ENCODE peak calls at places on chromosomes 4 and X, in five cellular contexts. U is GM20000, M is HFFc6, Z is MCF 10A, E is A549. C is an unnamed sample.

GRCh38 chr4:107034982-107035710 is 967 bp downstream of the DKK2 start:
- DNase-seq in U (no peak), M (no peak), Z (no peak), E (no peak), C (no peak)

GRCh38 chr4:161829631-161830030 is 334.2 kb downstream of the FSTL5 start:
- DNase-seq in U (no peak), M (no peak), Z (no peak), E (no peak), C (no peak)

GRCh38 chrX:39437670-39438441 is 636.6 kb downstream of the MID1IP1 start:
- DNase-seq in U (no peak), M (no peak), Z (no peak), E (no peak), C (no peak)

GRCh38 chr4:71304289-71304850 is 34.5 kb upstream of the SLC4A4 start:
- DNase-seq in U (no peak), M (peak), Z (peak), E (no peak), C (no peak)

GRCh38 chrX:155389634-155390033 is 7.7 kb downstream of the F8A2 start:
- DNase-seq in U (no peak), M (no peak), Z (no peak), E (no peak), C (no peak)

GRCh38 chr4:75056277-75056676 is 123.4 kb downstream of the PARM1 start:
- DNase-seq in U (no peak), M (no peak), Z (no peak), E (no peak), C (no peak)

GRCh38 chrX:57447856-57448255 is 144.0 kb upstream of the ZXDB start:
- DNase-seq in U (no peak), M (no peak), Z (peak), E (no peak), C (no peak)

GRCh38 chr4:1249148-1249730 is 309 bp upstream of the CTBP1 start:
- DNase-seq in U (peak), M (peak), Z (peak), E (peak), C (peak)

GRCh38 chrX:70046978-70047377 is 2.8 kb downstream of the AWAT2 start:
- DNase-seq in U (no peak), M (no peak), Z (peak), E (no peak), C (no peak)

GRCh38 chrX:106933538-106933961 is 13.3 kb downstream of the CLDN2 start:
- DNase-seq in U (no peak), M (no peak), Z (no peak), E (peak), C (no peak)

GRCh38 chr4:124322234-124322831 is 390.2 kb downstream of the ANKRD50 start:
- DNase-seq in U (peak), M (peak), Z (peak), E (peak), C (no peak)

GRCh38 chr4:99087887-99088484 is 602 bp downstream of the ADH5 start:
- DNase-seq in U (peak), M (peak), Z (peak), E (peak), C (no peak)

GRCh38 chrX:103396186-103396585 is 19.8 kb downstream of the BEX3 start:
- DNase-seq in U (no peak), M (peak), Z (peak), E (no peak), C (no peak)

GRCh38 chrX:152638443-152638904 is 779 bp downstream of the GABRQ start:
- DNase-seq in U (no peak), M (no peak), Z (no peak), E (no peak), C (no peak)

GRCh38 chr4:170040031-170040680 is 14.0 kb upstream of the MFAP3L start:
- DNase-seq in U (no peak), M (no peak), Z (no peak), E (no peak), C (no peak)

GRCh38 chrX:96770315-96770714 is 85.7 kb downstream of the DIAPH2 start:
- DNase-seq in U (peak), M (peak), Z (peak), E (peak), C (no peak)

GRCh38 chrX:1434871-1435240 is 17.9 kb downstream of the ASMTL start:
- DNase-seq in U (no peak), M (no peak), Z (no peak), E (no peak), C (peak)

GRCh38 chr4:188714907-188715306 is 575.7 kb downstream of the TRIML1 start:
- DNase-seq in U (no peak), M (no peak), Z (peak), E (no peak), C (no peak)

DNA sequence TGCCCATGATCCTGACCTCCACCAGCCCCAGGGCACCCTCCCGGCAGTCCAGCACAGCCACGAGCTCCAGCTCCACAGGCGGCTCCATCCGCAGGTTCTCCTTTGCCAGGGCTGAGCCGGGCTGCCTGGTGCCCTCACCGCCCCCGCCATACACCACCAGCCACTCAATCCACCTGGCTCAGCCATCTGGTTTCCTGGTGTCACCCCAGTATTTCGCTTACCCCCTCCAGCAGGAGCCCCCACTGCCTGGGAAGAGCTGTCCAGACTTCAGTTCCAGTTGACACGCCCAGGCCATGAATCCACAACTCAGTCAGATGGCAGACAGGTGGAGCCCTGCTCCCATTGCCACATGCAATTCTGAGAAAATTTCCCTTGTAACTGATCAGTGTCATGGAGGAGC is 3.9 kb downstream of the SHISA3 start:
- DNase-seq in U (no peak), M (no peak), Z (peak), E (no peak), C (no peak)
- TF ChIP-seq CTCF in U (no peak), M (no peak), Z (no peak), E (no peak), C (no peak)

GRCh38 chr4:3047464-3048286 is 26.7 kb downstream of the HTT-AS start:
- DNase-seq in U (peak), M (peak), Z (peak), E (peak), C (peak)
- TF ChIP-seq CTCF in U (peak), M (peak), Z (peak), E (peak), C (peak)

DNA sequence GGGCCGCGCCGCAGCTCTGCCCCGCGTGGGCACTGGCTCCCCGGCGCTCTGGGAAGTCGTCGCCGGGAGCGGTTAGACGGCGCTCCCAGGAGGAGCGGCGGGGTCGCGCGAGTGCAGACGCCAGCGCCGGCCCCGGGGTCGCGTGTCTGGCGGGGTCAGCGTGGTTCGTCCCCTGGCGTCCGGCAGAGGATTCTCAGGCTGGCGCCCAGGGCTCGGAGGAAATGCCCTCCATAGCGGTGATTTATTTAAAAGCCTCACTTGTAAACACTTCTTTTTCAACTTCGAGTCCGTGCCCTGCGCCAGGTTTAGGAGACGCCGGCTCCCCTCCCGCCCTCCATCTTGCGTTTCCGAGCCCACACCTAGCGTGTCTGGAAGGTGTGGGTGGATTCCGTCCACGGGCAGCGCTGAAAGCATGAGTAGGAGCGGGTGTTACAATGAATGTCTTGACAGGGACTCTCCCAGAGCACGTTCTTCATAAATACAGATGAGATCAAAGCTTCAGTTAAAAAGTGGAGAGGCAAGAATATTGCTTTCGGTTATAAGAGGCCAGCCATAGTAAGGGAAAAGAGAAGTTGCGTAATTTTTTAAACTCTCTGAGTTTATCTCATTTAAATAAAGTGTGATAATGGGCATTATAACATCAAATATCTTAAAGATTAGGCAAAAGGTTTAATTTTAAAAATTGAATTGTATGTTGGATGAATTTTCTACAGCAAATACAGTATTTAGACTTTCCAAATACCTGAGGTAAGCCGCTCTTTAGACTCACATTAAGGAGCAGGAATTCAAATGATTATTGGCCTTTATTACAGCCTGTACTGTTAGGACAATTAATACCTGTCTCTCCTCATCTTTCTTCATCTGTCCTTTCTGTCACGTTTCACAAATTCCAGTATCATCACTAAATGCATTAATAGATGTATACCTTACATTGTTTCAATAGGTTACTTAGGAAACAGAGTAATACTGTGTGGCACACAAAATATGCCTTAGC is 863 bp downstream of the FAM241A start:
- DNase-seq in U (peak), M (peak), Z (peak), E (peak), C (no peak)
- TF ChIP-seq CTCF in U (no peak), M (peak), Z (peak), E (no peak), C (peak)

GRCh38 chr4:26985836-26986235 is 125.2 kb downstream of the STIM2 start:
- DNase-seq in U (peak), M (no peak), Z (no peak), E (no peak), C (no peak)
- TF ChIP-seq CTCF in U (no peak), M (no peak), Z (no peak), E (no peak), C (no peak)

GRCh38 chr4:80989921-80990544 is 40.5 kb upstream of the BMP3 start:
- DNase-seq in U (peak), M (peak), Z (peak), E (peak), C (no peak)
- TF ChIP-seq CTCF in U (peak), M (peak), Z (peak), E (peak), C (peak)

DNA sequence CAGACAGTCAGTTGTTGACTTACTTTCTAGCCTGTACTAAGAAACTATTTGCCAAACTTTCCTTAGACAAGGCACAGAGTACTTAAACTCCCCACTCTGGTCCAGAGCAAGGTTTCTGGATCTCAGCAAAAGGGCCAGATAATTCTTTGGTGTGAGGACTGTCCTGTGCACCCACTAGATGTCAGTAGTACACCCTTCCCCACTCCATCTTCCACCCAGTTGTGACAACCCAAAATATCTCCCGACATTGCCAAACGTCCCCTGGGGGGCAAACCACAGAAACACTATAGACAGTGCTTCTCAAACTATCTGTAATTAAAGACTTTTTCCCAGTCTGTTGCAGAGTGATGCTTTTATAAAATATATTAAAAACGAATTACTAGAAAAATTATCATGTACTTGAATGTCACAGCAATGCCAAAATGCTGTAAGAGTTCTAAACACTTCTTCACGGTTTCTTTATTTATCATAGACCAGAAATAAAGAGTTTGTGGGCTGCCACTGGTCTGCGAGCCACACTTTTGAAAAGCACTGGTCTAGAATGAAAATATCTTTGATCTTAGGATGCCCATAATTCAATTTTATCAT is 203.5 kb downstream of the PRDM5 start:
- DNase-seq in U (peak), M (peak), Z (peak), E (no peak), C (no peak)
- TF ChIP-seq CTCF in U (peak), M (peak), Z (peak), E (peak), C (peak)

GRCh38 chr4:122003335-122003734 is 51.5 kb upstream of the TRPC3 start:
- DNase-seq in U (peak), M (no peak), Z (peak), E (peak), C (no peak)

GRCh38 chr4:121995790-121996537 is 44.1 kb upstream of the TRPC3 start:
- DNase-seq in U (no peak), M (no peak), Z (no peak), E (no peak), C (no peak)

GRCh38 chr4:122000849-122001248 is 49.0 kb upstream of the TRPC3 start:
- DNase-seq in U (no peak), M (no peak), Z (no peak), E (no peak), C (no peak)

GRCh38 chr4:121998024-121998423 is 46.2 kb upstream of the TRPC3 start:
- DNase-seq in U (no peak), M (no peak), Z (peak), E (no peak), C (no peak)
- TF ChIP-seq CTCF in U (no peak), M (no peak), Z (no peak), E (no peak), C (no peak)

GRCh38 chr4:37481547-37482129 is 204.5 kb downstream of the RELL1 start:
- DNase-seq in U (no peak), M (no peak), Z (no peak), E (no peak), C (no peak)

GRCh38 chr4:37483610-37484009 is 202.6 kb downstream of the RELL1 start:
- DNase-seq in U (no peak), M (no peak), Z (no peak), E (no peak), C (no peak)

GRCh38 chr4:37486134-37486533 is 200.0 kb downstream of the RELL1 start:
- DNase-seq in U (no peak), M (no peak), Z (no peak), E (no peak), C (no peak)

GRCh38 chr4:37480509-37480908 is 205.7 kb downstream of the RELL1 start:
- DNase-seq in U (no peak), M (no peak), Z (no peak), E (no peak), C (no peak)

DNA sequence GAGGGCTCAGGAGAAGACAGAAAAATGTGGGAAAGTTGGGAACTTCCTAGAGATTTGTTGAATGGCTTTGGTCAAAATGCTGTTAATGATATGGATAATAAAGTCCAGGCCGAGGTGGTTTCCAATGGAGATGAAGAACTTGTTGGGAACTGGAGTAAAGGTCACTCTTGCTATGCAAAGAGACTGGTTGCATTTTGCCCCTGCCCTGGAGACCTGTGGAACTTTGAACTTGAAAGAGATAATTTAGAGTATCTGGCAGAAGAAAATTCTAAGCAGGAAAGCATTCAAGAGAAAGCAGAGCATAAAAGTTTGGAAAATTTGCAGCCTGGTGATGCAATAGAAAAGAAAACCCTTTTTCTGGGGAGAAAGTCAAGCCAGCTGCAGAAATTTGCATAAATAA is 203.9 kb downstream of the RELL1 start:
- DNase-seq in U (no peak), M (no peak), Z (no peak), E (no peak), C (no peak)
- TF ChIP-seq CTCF in U (no peak), M (no peak), Z (no peak), E (no peak), C (no peak)

C was measured in CD14-positive monocyte.